ENCODE peak calls at places on chromosomes 3 and 15, in four cellular contexts. Z, P, E and V are unnamed samples.

GRCh38 chr3:168585544-168585943 is 489.8 kb upstream of the GOLIM4 start:
- DNase-seq in E (no peak), Z (no peak), P (no peak), V (no peak)

GRCh38 chr3:72872183-72872582 is 15.7 kb upstream of the GXYLT2 start:
- DNase-seq in E (no peak), Z (no peak), P (no peak), V (no peak)

GRCh38 chr3:83514130-83514914 is 1444.5 kb upstream of the CADM2 start:
- DNase-seq in Z (peak; percentile 93), P (no peak), E (no peak), V (no peak)

GRCh38 chr15:99433026-99433756 is 132.6 kb upstream of the MEF2A start:
- DNase-seq in E (peak; percentile 54), Z (peak; percentile 11), P (no peak), V (peak; percentile 72)

GRCh38 chr3:50550079-50550736 is 17.3 kb downstream of the C3orf18 start:
- DNase-seq in Z (peak; percentile 71), P (peak; percentile 81), E (peak; percentile 63), V (peak; percentile 63)

GRCh38 chr3:170301404-170301803 is 56.1 kb upstream of the SKIL start:
- DNase-seq in P (no peak), E (no peak), Z (no peak), V (no peak)

GRCh38 chr3:8266679-8267267 is 234.8 kb upstream of the LMCD1 start:
- DNase-seq in P (no peak), E (no peak), Z (peak; percentile 63), V (no peak)

GRCh38 chr3:48429416-48430358 is at the start of gene PLXNB1:
- DNase-seq in P (peak; percentile 92), E (peak; percentile 88), Z (peak; percentile 63), V (peak; percentile 85)

GRCh38 chr3:123432832-123433523 is 15.9 kb downstream of the ADCY5 start:
- DNase-seq in E (no peak), Z (no peak), P (no peak), V (no peak)

GRCh38 chr3:28476194-28476593 is 127.6 kb upstream of the AZI2 start:
- DNase-seq in E (no peak), P (peak; percentile 65), Z (peak; percentile 64), V (no peak)

GRCh38 chr3:176631175-176631574 is 566.1 kb downstream of the TBL1XR1 start:
- DNase-seq in Z (no peak), P (no peak), E (no peak), V (no peak)

GRCh38 chr3:192850501-192850981 is 67.1 kb downstream of the MB21D2 start:
- DNase-seq in P (no peak), E (peak; percentile 88), Z (peak; percentile 94), V (peak; percentile 76)

GRCh38 chr3:73504852-73505251 is 119.9 kb downstream of the PDZRN3 start:
- DNase-seq in Z (no peak), P (no peak), E (no peak), V (no peak)

GRCh38 chr3:184176377-184177330 is 2.0 kb downstream of the AP2M1 start:
- DNase-seq in E (no peak), P (peak; percentile 96), Z (peak; percentile 81), V (peak; percentile 52)

GRCh38 chr3:123583563-123583962 is 1.3 kb downstream of the HACD2 start:
- DNase-seq in Z (no peak), E (no peak), P (no peak), V (no peak)

GRCh38 chr3:191331443-191331842 is 1.1 kb upstream of the UTS2B start:
- DNase-seq in E (no peak), P (no peak), Z (peak; percentile 59), V (no peak)

GRCh38 chr3:141940204-141940776 is 63.8 kb downstream of the ATP1B3 start:
- DNase-seq in Z (peak; percentile 93), E (peak; percentile 77), P (peak; percentile 15), V (peak; percentile 73)

GRCh38 chr3:141941093-141941492 is 64.7 kb downstream of the ATP1B3 start:
- DNase-seq in Z (peak; percentile 25), P (no peak), E (peak; percentile 63), V (peak; percentile 70)

GRCh38 chr3:141934354-141934753 is 57.9 kb downstream of the ATP1B3 start:
- DNase-seq in E (no peak), Z (no peak), P (no peak), V (no peak)

GRCh38 chr3:141939759-141940158 is 63.3 kb downstream of the ATP1B3 start:
- DNase-seq in E (no peak), P (no peak), Z (no peak), V (no peak)

DNA sequence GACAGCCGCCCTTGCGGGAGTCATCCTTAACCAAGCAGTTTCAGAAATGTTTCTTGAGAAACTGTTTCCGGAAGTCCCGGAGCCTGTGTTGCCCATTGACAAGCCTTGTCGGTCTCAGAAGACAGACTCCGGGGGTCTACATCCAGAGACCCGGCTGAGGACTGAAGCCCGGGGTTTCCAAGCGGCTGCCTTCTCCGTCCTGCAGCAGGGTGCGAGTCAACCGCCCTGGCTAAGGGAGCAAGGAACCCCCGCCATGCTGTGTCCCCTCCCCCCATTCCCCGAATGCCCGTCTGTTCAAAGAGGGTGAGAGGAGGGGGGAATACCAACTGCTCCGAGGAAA is 61.5 kb downstream of the ATP1B3 start:
- DNase-seq in P (no peak), Z (no peak), E (no peak), V (peak; percentile 36)
- H3K27ac ChIP-seq in P (no peak overlapping the region), Z (no peak overlapping the region), E (no peak overlapping the region), V (no peak overlapping the region)

GRCh38 chr3:122301063-122301462 is 24.0 kb upstream of the CSTA start:
- DNase-seq in Z (no peak), E (no peak), P (no peak), V (no peak)

GRCh38 chr3:122299222-122299621 is 25.8 kb upstream of the CSTA start:
- DNase-seq in Z (no peak), P (no peak), E (no peak), V (no peak)

GRCh38 chr3:122299872-122300460 is 25.1 kb upstream of the CSTA start:
- DNase-seq in P (peak; percentile 38), Z (peak; percentile 82), E (no peak), V (peak; percentile 40)

GRCh38 chr3:122295286-122295685 is 29.8 kb upstream of the CSTA start:
- DNase-seq in Z (peak; percentile 18), P (no peak), E (no peak), V (no peak)

DNA sequence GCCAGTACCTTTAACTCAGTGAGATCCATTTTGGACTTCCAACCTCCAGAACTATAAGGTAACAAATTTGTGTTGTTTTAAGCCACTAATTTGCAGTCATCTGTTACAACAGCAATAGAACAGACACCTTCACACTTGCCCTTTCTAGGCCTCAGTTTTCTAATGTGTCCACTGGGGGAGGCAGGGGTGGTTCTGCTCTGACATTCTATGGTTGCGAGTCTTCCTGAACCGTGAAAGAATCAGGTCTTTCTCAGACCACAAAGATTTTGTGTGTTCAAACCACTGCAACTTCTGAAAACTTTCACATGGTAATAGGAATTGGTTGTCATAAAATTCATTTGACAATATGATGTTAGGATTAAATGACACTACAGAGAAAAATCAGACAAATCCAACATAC is 26.8 kb upstream of the CSTA start:
- DNase-seq in Z (peak; percentile 13), E (no peak), P (no peak), V (no peak)
- TF ChIP-seq CTCF in Z (no peak), E (no peak), P (no peak), V (no peak)

GRCh38 chr15:60137711-60138396 is 133.7 kb downstream of the FOXB1 start:
- DNase-seq in Z (peak; percentile 31), P (no peak), E (no peak), V (no peak)
- H3K27ac ChIP-seq in Z (no peak overlapping the region), P (no peak overlapping the region), E (no peak overlapping the region), V (no peak overlapping the region)

GRCh38 chr3:38002940-38003339 is 12.4 kb downstream of the VILL start:
- DNase-seq in Z (no peak), E (no peak), P (no peak), V (no peak)

GRCh38 chr3:38000242-38000916 is 9.8 kb downstream of the VILL start:
- DNase-seq in P (no peak), Z (no peak), E (peak; percentile 43), V (no peak)

GRCh38 chr3:38000965-38001455 is 10.4 kb downstream of the VILL start:
- DNase-seq in E (peak; percentile 35), Z (no peak), P (no peak), V (no peak)

GRCh38 chr3:38002291-38002876 is 11.8 kb downstream of the VILL start:
- DNase-seq in E (peak; percentile 42), Z (no peak), P (no peak), V (no peak)

GRCh38 chr3:38001456-38002081 is 11.0 kb downstream of the VILL start:
- DNase-seq in E (peak; percentile 63), Z (peak; percentile 68), P (peak; percentile 36), V (no peak)
- TF ChIP-seq CTCF in E (peak; percentile 21), Z (peak; percentile 67), P (peak; percentile 37), V (no peak)

DNA sequence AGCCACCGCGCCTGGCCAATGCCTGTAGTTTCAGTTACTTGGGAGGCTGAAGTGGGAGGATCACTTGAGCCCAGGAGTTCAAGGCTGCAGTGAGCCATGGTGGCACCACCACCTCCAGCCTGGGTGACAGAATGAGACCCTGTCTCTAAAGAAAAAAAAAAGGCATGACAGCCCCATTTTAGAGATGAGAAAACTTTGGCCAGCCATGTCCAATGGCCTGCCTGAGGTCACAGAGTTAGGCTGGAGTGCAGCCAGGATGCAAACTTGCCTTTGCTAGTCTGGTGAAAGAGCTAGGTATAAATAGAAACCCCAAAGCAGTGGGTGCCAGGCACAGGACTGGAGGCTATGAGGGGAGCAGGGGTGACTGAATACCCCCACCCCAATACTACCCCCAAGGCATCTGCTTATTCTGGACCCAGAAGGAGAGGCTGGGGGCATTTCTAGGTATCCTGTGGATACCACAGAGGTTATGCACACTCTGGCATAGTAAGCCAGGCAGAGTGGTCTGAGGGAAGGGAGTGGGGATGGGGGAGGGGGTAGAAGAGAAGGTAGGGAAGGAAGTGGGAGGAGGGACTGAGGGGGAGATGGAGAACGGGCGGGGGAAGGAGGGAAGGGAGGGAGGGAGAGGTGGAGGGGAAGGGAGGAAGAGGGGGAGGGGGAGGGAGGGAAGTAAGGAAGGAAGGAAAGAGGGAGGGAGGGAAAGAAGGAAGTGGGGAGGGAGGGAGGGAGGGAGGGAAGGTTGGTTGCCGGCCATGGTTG is 16.2 kb upstream of the C15orf39 start:
- DNase-seq in E (no peak), P (no peak), Z (no peak), V (no peak)
- H3K27ac ChIP-seq in E (no peak overlapping the region), P (no peak overlapping the region), Z (no peak overlapping the region), V (no peak overlapping the region)